ENCODE peak calls at places on chromosome 2, in ten cellular contexts. One of them, this sample, is unnamed.

GRCh38 chr2:215784371-215784783 is 229.0 kb downstream of the MREG start:
- DNase-seq in IMR-90: peak; percentile 90
- DNase-seq in aorta: no peak
- DNase-seq in AG04450: peak; percentile 84
- DNase-seq in suprapubic skin: no peak
- DNase-seq in adipocyte: peak; percentile 97
- DNase-seq in GM23248: peak; percentile 68
- DNase-seq in AG10803: peak; percentile 97
- DNase-seq in epithelial cell of esophagus: no peak
- DNase-seq in sigmoid colon: peak; percentile 79
- DNase-seq in this sample: no peak

GRCh38 chr2:43634604-43635306 is 2.3 kb upstream of the PLEKHH2 start:
- DNase-seq in IMR-90: peak; percentile 89
- DNase-seq in aorta: no peak
- DNase-seq in AG04450: peak; percentile 55
- DNase-seq in suprapubic skin: no peak
- DNase-seq in adipocyte: peak; percentile 71
- DNase-seq in GM23248: peak; percentile 83
- DNase-seq in AG10803: peak; percentile 93
- DNase-seq in epithelial cell of esophagus: peak; percentile 56
- DNase-seq in sigmoid colon: no peak
- DNase-seq in this sample: no peak

GRCh38 chr2:149038442-149039212 is at the start of gene LYPD6B:
- DNase-seq in IMR-90: no peak
- DNase-seq in aorta: no peak
- DNase-seq in AG04450: no peak
- DNase-seq in suprapubic skin: no peak
- DNase-seq in adipocyte: peak; percentile 58
- DNase-seq in GM23248: peak; percentile 38
- DNase-seq in AG10803: no peak
- DNase-seq in epithelial cell of esophagus: peak; percentile 65
- DNase-seq in sigmoid colon: no peak
- DNase-seq in this sample: no peak

GRCh38 chr2:238097988-238098853 is 1.9 kb upstream of the ESPNL start:
- DNase-seq in IMR-90: no peak
- DNase-seq in aorta: peak; percentile 61
- DNase-seq in AG04450: peak; percentile 23
- DNase-seq in suprapubic skin: no peak
- DNase-seq in adipocyte: peak; percentile 39
- DNase-seq in GM23248: peak; percentile 73
- DNase-seq in AG10803: peak; percentile 38
- DNase-seq in epithelial cell of esophagus: peak; percentile 90
- DNase-seq in sigmoid colon: no peak
- DNase-seq in this sample: no peak

GRCh38 chr2:159828736-159829135 is 30.7 kb upstream of the CD302 start:
- DNase-seq in IMR-90: no peak
- DNase-seq in aorta: no peak
- DNase-seq in AG04450: no peak
- DNase-seq in suprapubic skin: no peak
- DNase-seq in adipocyte: peak; percentile 54
- DNase-seq in GM23248: no peak
- DNase-seq in AG10803: peak; percentile 10
- DNase-seq in epithelial cell of esophagus: no peak
- DNase-seq in sigmoid colon: no peak
- DNase-seq in this sample: no peak

GRCh38 chr2:191938779-191939178 is 91.9 kb upstream of the CAVIN2 start:
- DNase-seq in IMR-90: no peak
- DNase-seq in aorta: no peak
- DNase-seq in AG04450: no peak
- DNase-seq in suprapubic skin: no peak
- DNase-seq in adipocyte: no peak
- DNase-seq in GM23248: no peak
- DNase-seq in AG10803: no peak
- DNase-seq in epithelial cell of esophagus: no peak
- DNase-seq in sigmoid colon: no peak
- DNase-seq in this sample: no peak

GRCh38 chr2:147294825-147295392 is 549.9 kb upstream of the ACVR2A start:
- DNase-seq in IMR-90: no peak
- DNase-seq in aorta: no peak
- DNase-seq in AG04450: no peak
- DNase-seq in suprapubic skin: no peak
- DNase-seq in adipocyte: no peak
- DNase-seq in GM23248: no peak
- DNase-seq in AG10803: no peak
- DNase-seq in epithelial cell of esophagus: peak; percentile 30
- DNase-seq in sigmoid colon: no peak
- DNase-seq in this sample: no peak

GRCh38 chr2:227774011-227774624 is 28.4 kb downstream of the SCYGR8 start:
- DNase-seq in IMR-90: no peak
- DNase-seq in aorta: no peak
- DNase-seq in AG04450: no peak
- DNase-seq in suprapubic skin: no peak
- DNase-seq in adipocyte: no peak
- DNase-seq in GM23248: peak; percentile 12
- DNase-seq in AG10803: no peak
- DNase-seq in epithelial cell of esophagus: peak; percentile 7
- DNase-seq in sigmoid colon: no peak
- DNase-seq in this sample: no peak

GRCh38 chr2:50727940-50728339 is 304.0 kb downstream of the NRXN1 start:
- DNase-seq in IMR-90: no peak
- DNase-seq in aorta: no peak
- DNase-seq in AG04450: no peak
- DNase-seq in suprapubic skin: no peak
- DNase-seq in adipocyte: no peak
- DNase-seq in GM23248: no peak
- DNase-seq in AG10803: no peak
- DNase-seq in epithelial cell of esophagus: no peak
- DNase-seq in sigmoid colon: no peak
- DNase-seq in this sample: no peak

GRCh38 chr2:147631294-147631693 is 213.5 kb upstream of the ACVR2A start:
- DNase-seq in IMR-90: no peak
- DNase-seq in aorta: no peak
- DNase-seq in AG04450: no peak
- DNase-seq in suprapubic skin: no peak
- DNase-seq in adipocyte: no peak
- DNase-seq in GM23248: no peak
- DNase-seq in AG10803: no peak
- DNase-seq in epithelial cell of esophagus: no peak
- DNase-seq in sigmoid colon: no peak
- DNase-seq in this sample: no peak

DNA sequence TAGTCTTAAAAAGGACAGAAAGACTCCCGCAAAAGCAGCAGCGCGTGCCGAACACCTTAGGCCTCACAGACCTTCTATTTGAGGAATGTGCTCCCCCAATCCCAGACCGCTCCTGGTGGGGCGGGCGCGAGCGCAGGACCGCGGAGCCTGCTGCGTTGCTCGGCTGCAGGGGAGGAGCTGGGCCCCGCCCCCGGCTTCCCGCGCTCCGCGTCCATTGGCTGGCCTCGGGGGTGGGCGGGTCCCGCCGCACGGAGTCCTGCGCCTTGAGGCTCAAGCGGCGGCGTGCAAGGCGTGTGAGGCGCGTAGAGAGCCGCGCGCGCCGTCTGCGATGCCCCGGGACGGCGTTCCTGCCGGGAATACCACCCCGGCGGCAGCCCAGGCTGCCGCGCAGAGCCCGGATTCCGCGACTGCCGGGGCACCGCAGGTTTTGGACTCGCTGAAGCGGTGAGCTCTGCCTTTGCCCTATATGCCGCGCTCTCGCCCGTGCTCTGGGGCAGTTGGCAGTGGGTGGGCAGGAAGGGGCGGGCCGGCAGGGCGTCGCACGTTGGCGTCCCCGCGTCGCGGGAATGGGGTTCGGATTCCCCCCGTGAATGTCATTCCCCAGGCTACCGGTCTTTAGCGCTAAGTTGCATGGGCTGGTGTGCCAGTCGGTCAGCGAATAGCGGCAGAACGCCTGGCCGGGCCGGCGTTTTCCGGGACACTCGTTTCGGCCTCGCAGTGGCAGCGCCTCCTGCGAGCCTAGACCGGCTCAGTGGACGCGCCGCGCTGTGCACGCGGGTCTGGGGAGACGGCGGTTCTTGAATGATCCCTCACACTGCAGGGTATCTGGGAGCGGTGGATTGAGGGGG is 49.6 kb upstream of the PAIP2B start:
- DNase-seq in IMR-90: peak; percentile 51
- DNase-seq in aorta: peak; percentile 92
- DNase-seq in AG04450: peak; percentile 15
- DNase-seq in suprapubic skin: peak; percentile 87
- DNase-seq in adipocyte: peak; percentile 94
- DNase-seq in GM23248: peak; percentile 88
- DNase-seq in AG10803: peak; percentile 77
- DNase-seq in epithelial cell of esophagus: peak; percentile 84
- DNase-seq in sigmoid colon: peak; percentile 88
- DNase-seq in this sample: peak; percentile 90
- H3K4me3 ChIP-seq in IMR-90: peak overlapping the region; percentile 46
- H3K4me3 ChIP-seq in aorta: peak overlapping the region; percentile 1
- H3K4me3 ChIP-seq in AG04450: peak overlapping the region; percentile 55
- H3K4me3 ChIP-seq in suprapubic skin: peak overlapping the region; percentile 52
- H3K4me3 ChIP-seq in adipocyte: peak overlapping the region; percentile 85
- H3K4me3 ChIP-seq in GM23248: peak overlapping the region; percentile 66
- H3K4me3 ChIP-seq in AG10803: peak overlapping the region; percentile 77
- H3K4me3 ChIP-seq in epithelial cell of esophagus: peak overlapping the region; percentile 51
- H3K4me3 ChIP-seq in sigmoid colon: peak overlapping the region; percentile 61
- H3K4me3 ChIP-seq in this sample: peak overlapping the region; percentile 84

GRCh38 chr2:174336403-174337336 is 1.9 kb downstream of the SP9 start:
- DNase-seq in IMR-90: no peak
- DNase-seq in aorta: peak; percentile 51
- DNase-seq in AG04450: no peak
- DNase-seq in suprapubic skin: no peak
- DNase-seq in adipocyte: no peak
- DNase-seq in GM23248: no peak
- DNase-seq in AG10803: no peak
- DNase-seq in epithelial cell of esophagus: peak; percentile 53
- DNase-seq in sigmoid colon: no peak
- DNase-seq in this sample: no peak

GRCh38 chr2:174333502-174334277 is 1.1 kb upstream of the SP9 start:
- DNase-seq in IMR-90: no peak
- DNase-seq in aorta: no peak
- DNase-seq in AG04450: no peak
- DNase-seq in suprapubic skin: peak; percentile 65
- DNase-seq in adipocyte: no peak
- DNase-seq in GM23248: no peak
- DNase-seq in AG10803: no peak
- DNase-seq in epithelial cell of esophagus: no peak
- DNase-seq in sigmoid colon: no peak
- DNase-seq in this sample: no peak

GRCh38 chr2:174334278-174334715 is 457 bp upstream of the SP9 start:
- DNase-seq in IMR-90: no peak
- DNase-seq in aorta: no peak
- DNase-seq in AG04450: no peak
- DNase-seq in suprapubic skin: peak; percentile 73
- DNase-seq in adipocyte: no peak
- DNase-seq in GM23248: no peak
- DNase-seq in AG10803: peak; percentile 36
- DNase-seq in epithelial cell of esophagus: no peak
- DNase-seq in sigmoid colon: no peak
- DNase-seq in this sample: no peak

GRCh38 chr2:174335605-174336402 is 1.1 kb downstream of the SP9 start:
- DNase-seq in IMR-90: no peak
- DNase-seq in aorta: peak; percentile 43
- DNase-seq in AG04450: no peak
- DNase-seq in suprapubic skin: peak; percentile 69
- DNase-seq in adipocyte: peak; percentile 21
- DNase-seq in GM23248: peak; percentile 66
- DNase-seq in AG10803: peak; percentile 36
- DNase-seq in epithelial cell of esophagus: no peak
- DNase-seq in sigmoid colon: peak; percentile 58
- DNase-seq in this sample: no peak

GRCh38 chr2:174334781-174335604 is at the start of gene SP9:
- DNase-seq in IMR-90: peak; percentile 46
- DNase-seq in aorta: no peak
- DNase-seq in AG04450: no peak
- DNase-seq in suprapubic skin: peak; percentile 86
- DNase-seq in adipocyte: peak; percentile 25
- DNase-seq in GM23248: peak; percentile 77
- DNase-seq in AG10803: peak; percentile 78
- DNase-seq in epithelial cell of esophagus: peak; percentile 54
- DNase-seq in sigmoid colon: no peak
- DNase-seq in this sample: no peak
- H3K4me3 ChIP-seq in IMR-90: peak within 1 kb of the TSS; percentile 28
- H3K4me3 ChIP-seq in aorta: no peak within 1 kb of the TSS
- H3K4me3 ChIP-seq in AG04450: peak within 1 kb of the TSS; percentile 25
- H3K4me3 ChIP-seq in suprapubic skin: peak within 1 kb of the TSS; percentile 53
- H3K4me3 ChIP-seq in adipocyte: peak within 1 kb of the TSS; percentile 80
- H3K4me3 ChIP-seq in GM23248: peak within 1 kb of the TSS; percentile 74
- H3K4me3 ChIP-seq in AG10803: peak within 1 kb of the TSS; percentile 65
- H3K4me3 ChIP-seq in epithelial cell of esophagus: no peak within 1 kb of the TSS
- H3K4me3 ChIP-seq in sigmoid colon: peak within 1 kb of the TSS; percentile 28
- H3K4me3 ChIP-seq in this sample: peak within 1 kb of the TSS; percentile 68

GRCh38 chr2:231483398-231484329 is 19.4 kb upstream of the NCL start:
- DNase-seq in IMR-90: no peak
- DNase-seq in aorta: peak; percentile 55
- DNase-seq in AG04450: no peak
- DNase-seq in suprapubic skin: no peak
- DNase-seq in adipocyte: no peak
- DNase-seq in GM23248: peak; percentile 62
- DNase-seq in AG10803: peak; percentile 22
- DNase-seq in epithelial cell of esophagus: peak; percentile 10
- DNase-seq in sigmoid colon: peak; percentile 62
- DNase-seq in this sample: no peak
- H3K4me3 ChIP-seq in IMR-90: no peak overlapping the region
- H3K4me3 ChIP-seq in aorta: peak overlapping the region; percentile 9
- H3K4me3 ChIP-seq in AG04450: peak overlapping the region; percentile 17
- H3K4me3 ChIP-seq in suprapubic skin: peak overlapping the region; percentile 54
- H3K4me3 ChIP-seq in adipocyte: peak overlapping the region; percentile 76
- H3K4me3 ChIP-seq in GM23248: peak overlapping the region; percentile 67
- H3K4me3 ChIP-seq in AG10803: peak overlapping the region; percentile 55
- H3K4me3 ChIP-seq in epithelial cell of esophagus: peak overlapping the region; percentile 46
- H3K4me3 ChIP-seq in sigmoid colon: peak overlapping the region; percentile 49
- H3K4me3 ChIP-seq in this sample: peak overlapping the region; percentile 71

GRCh38 chr2:105397025-105397722 is 1.7 kb downstream of the FHL2 start:
- DNase-seq in IMR-90: no peak
- DNase-seq in aorta: no peak
- DNase-seq in AG04450: no peak
- DNase-seq in suprapubic skin: no peak
- DNase-seq in adipocyte: peak; percentile 56
- DNase-seq in GM23248: peak; percentile 42
- DNase-seq in AG10803: no peak
- DNase-seq in epithelial cell of esophagus: peak; percentile 49
- DNase-seq in sigmoid colon: no peak
- DNase-seq in this sample: no peak

GRCh38 chr2:105398522-105399206 is at the start of gene FHL2:
- DNase-seq in IMR-90: peak; percentile 80
- DNase-seq in aorta: peak; percentile 81
- DNase-seq in AG04450: peak; percentile 59
- DNase-seq in suprapubic skin: peak; percentile 78
- DNase-seq in adipocyte: peak; percentile 94
- DNase-seq in GM23248: peak; percentile 94
- DNase-seq in AG10803: peak; percentile 81
- DNase-seq in epithelial cell of esophagus: peak; percentile 82
- DNase-seq in sigmoid colon: peak; percentile 88
- DNase-seq in this sample: peak; percentile 84

GRCh38 chr2:105396254-105397024 is 2.4 kb downstream of the FHL2 start:
- DNase-seq in IMR-90: peak; percentile 98
- DNase-seq in aorta: peak; percentile 58
- DNase-seq in AG04450: peak; percentile 83
- DNase-seq in suprapubic skin: no peak
- DNase-seq in adipocyte: peak; percentile 97
- DNase-seq in GM23248: peak; percentile 100
- DNase-seq in AG10803: peak; percentile 97
- DNase-seq in epithelial cell of esophagus: peak; percentile 100
- DNase-seq in sigmoid colon: peak; percentile 74
- DNase-seq in this sample: no peak

GRCh38 chr2:105399207-105399861 is 483 bp upstream of the FHL2 start:
- DNase-seq in IMR-90: no peak
- DNase-seq in aorta: no peak
- DNase-seq in AG04450: no peak
- DNase-seq in suprapubic skin: no peak
- DNase-seq in adipocyte: no peak
- DNase-seq in GM23248: no peak
- DNase-seq in AG10803: no peak
- DNase-seq in epithelial cell of esophagus: no peak
- DNase-seq in sigmoid colon: no peak
- DNase-seq in this sample: no peak

GRCh38 chr2:105397959-105398521 is 811 bp downstream of the FHL2 start:
- DNase-seq in IMR-90: no peak
- DNase-seq in aorta: no peak
- DNase-seq in AG04450: no peak
- DNase-seq in suprapubic skin: no peak
- DNase-seq in adipocyte: peak; percentile 67
- DNase-seq in GM23248: peak; percentile 68
- DNase-seq in AG10803: peak; percentile 45
- DNase-seq in epithelial cell of esophagus: no peak
- DNase-seq in sigmoid colon: no peak
- DNase-seq in this sample: no peak
- H3K4me3 ChIP-seq in IMR-90: peak overlapping the region; percentile 99
- H3K4me3 ChIP-seq in aorta: peak overlapping the region; percentile 58
- H3K4me3 ChIP-seq in AG04450: peak overlapping the region; percentile 99
- H3K4me3 ChIP-seq in suprapubic skin: peak overlapping the region; percentile 56
- H3K4me3 ChIP-seq in adipocyte: peak overlapping the region; percentile 96
- H3K4me3 ChIP-seq in GM23248: peak overlapping the region; percentile 100
- H3K4me3 ChIP-seq in AG10803: peak overlapping the region; percentile 96
- H3K4me3 ChIP-seq in epithelial cell of esophagus: peak overlapping the region; percentile 95
- H3K4me3 ChIP-seq in sigmoid colon: peak overlapping the region; percentile 76
- H3K4me3 ChIP-seq in this sample: peak overlapping the region; percentile 91